ENCODE peak calls at places on chromosomes 16 and 17, in four cellular contexts. W, P, K and Y are unnamed samples.

GRCh38 chr17:49108318-49108717 is 24.3 kb upstream of the B4GALNT2 start:
- DNase-seq in P (peak), W (no peak), K (peak), Y (no peak)

GRCh38 chr17:38706625-38707298 is 1.7 kb downstream of the MLLT6 start:
- DNase-seq in K (no peak), W (no peak), P (no peak), Y (no peak)

GRCh38 chr17:75998327-75998795 is 2.3 kb upstream of the CDK3 start:
- DNase-seq in K (no peak), P (no peak), W (no peak), Y (no peak)

GRCh38 chr16:50724237-50724747 is 17.6 kb upstream of the CYLD start:
- DNase-seq in W (no peak), P (no peak), K (no peak), Y (no peak)

GRCh38 chr17:57676543-57676942 is 68.6 kb downstream of the CCDC182 start:
- DNase-seq in P (no peak), W (no peak), K (no peak), Y (no peak)

GRCh38 chr16:48522041-48522440 is 87.9 kb downstream of the N4BP1 start:
- DNase-seq in P (no peak), W (no peak), K (no peak), Y (no peak)

GRCh38 chr17:77845541-77846225 is 112.8 kb upstream of the TNRC6C start:
- DNase-seq in P (no peak), W (no peak), K (no peak), Y (no peak)

GRCh38 chr17:292531-293382 is 59.9 kb downstream of the RPH3AL start:
- DNase-seq in P (no peak), K (no peak), W (no peak), Y (no peak)

GRCh38 chr16:57264381-57264780 is 19.3 kb downstream of the ARL2BP start:
- DNase-seq in K (no peak), P (no peak), W (no peak), Y (no peak)

GRCh38 chr16:19375561-19376158 is 42.0 kb upstream of the TMC5 start:
- DNase-seq in P (peak), K (peak), W (no peak), Y (peak)

GRCh38 chr16:66483689-66484452 is 56.8 kb downstream of the BEAN1 start:
- DNase-seq in W (peak), P (peak), K (no peak), Y (peak)

GRCh38 chr17:73990290-73990689 is 213.2 kb upstream of the RPL38 start:
- DNase-seq in K (no peak), P (no peak), W (no peak), Y (no peak)

GRCh38 chr16:89646270-89646669 is 11.2 kb downstream of the CHMP1A start:
- DNase-seq in P (no peak), K (no peak), W (no peak), Y (no peak)

GRCh38 chr16:59478806-59479205 is 744.7 kb upstream of the GOT2 start:
- DNase-seq in W (no peak), P (no peak), K (no peak), Y (no peak)

GRCh38 chr17:55434721-55435120 is 13.1 kb upstream of the MMD start:
- DNase-seq in P (peak), K (no peak), W (no peak), Y (no peak)

GRCh38 chr16:57380671-57381462 is 8.6 kb downstream of the CX3CL1 start:
- DNase-seq in K (no peak), P (peak), W (no peak), Y (no peak)

GRCh38 chr16:67243481-67243880 is 3.8 kb downstream of the FHOD1 start:
- DNase-seq in W (no peak), K (no peak), P (no peak), Y (no peak)